ENCODE peak calls at places on chromosomes 12 and 14, in five cellular contexts. Y is stomach, F is ovary, B is H1, N is gastrocnemius medialis. M is an unnamed sample.

GRCh38 chr12:105064564-105065222 is 19.6 kb downstream of the ALDH1L2 start:
- DNase-seq in Y (no peak), F (no peak), B (no peak), N (no peak), M (no peak)

GRCh38 chr12:20270557-20270956 is 97.8 kb upstream of the PDE3A start:
- DNase-seq in Y (no peak), F (no peak), B (no peak), N (no peak), M (no peak)

GRCh38 chr14:59677771-59678211 is 101.2 kb upstream of the CCDC175 start:
- DNase-seq in Y (no peak), F (no peak), B (no peak), N (no peak), M (no peak)

GRCh38 chr12:4518106-4518728 is 20.5 kb upstream of the RAD51AP1 start:
- DNase-seq in Y (no peak), F (no peak), B (no peak), N (no peak), M (no peak)

GRCh38 chr12:30909088-30909688 is 17.4 kb upstream of the TSPAN11 start:
- DNase-seq in Y (no peak), F (no peak), B (no peak), N (no peak), M (no peak)

GRCh38 chr12:67810166-67810565 is 161.6 kb downstream of the DYRK2 start:
- DNase-seq in Y (no peak), F (no peak), B (no peak), N (no peak), M (no peak)

GRCh38 chr12:30795660-30796507 is 41.1 kb upstream of the CAPRIN2 start:
- DNase-seq in Y (peak; percentile 37), F (peak; percentile 47), B (no peak), N (peak; percentile 27), M (peak; percentile 34)

GRCh38 chr14:60092516-60092915 is 793 bp downstream of the PCNX4 start:
- DNase-seq in Y (no peak), F (no peak), B (no peak), N (peak; percentile 24), M (peak; percentile 44)

GRCh38 chr14:97415907-97416306 is 618.7 kb downstream of the VRK1 start:
- DNase-seq in Y (no peak), F (no peak), B (no peak), N (no peak), M (no peak)

GRCh38 chr12:22494319-22494718 is 50.0 kb downstream of the C2CD5 start:
- DNase-seq in Y (no peak), F (no peak), B (no peak), N (no peak), M (no peak)

GRCh38 chr14:68686212-68686478 is 106.7 kb downstream of the ZFP36L1 start:
- DNase-seq in Y (no peak), F (no peak), B (no peak), N (no peak), M (no peak)

GRCh38 chr12:2640709-2641108 is 154.1 kb upstream of the FKBP4 start:
- DNase-seq in Y (peak; percentile 33), F (no peak), B (no peak), N (no peak), M (no peak)

GRCh38 chr14:36870776-36871175 is 209.1 kb downstream of the PAX9 start:
- DNase-seq in Y (no peak), F (no peak), B (no peak), N (no peak), M (no peak)

GRCh38 chr12:22626429-22626828 is 1.5 kb downstream of the ETNK1 start:
- DNase-seq in Y (no peak), F (no peak), B (no peak), N (no peak), M (peak; percentile 51)

GRCh38 chr14:61812347-61813100 is 50.3 kb downstream of the SNAPC1 start:
- DNase-seq in Y (no peak), F (no peak), B (no peak), N (no peak), M (no peak)

GRCh38 chr14:102578821-102579220 is 13.6 kb upstream of the RCOR1 start:
- DNase-seq in Y (no peak), F (no peak), B (no peak), N (no peak), M (no peak)

GRCh38 chr12:107903377-107904061 is 129.0 kb downstream of the ASCL4 start:
- DNase-seq in Y (peak; percentile 76), F (no peak), B (no peak), N (no peak), M (peak; percentile 93)
- TF ChIP-seq POLR2A in Y (no peak), F (no peak), B (peak; percentile 70), N (no peak), M (no peak)

DNA sequence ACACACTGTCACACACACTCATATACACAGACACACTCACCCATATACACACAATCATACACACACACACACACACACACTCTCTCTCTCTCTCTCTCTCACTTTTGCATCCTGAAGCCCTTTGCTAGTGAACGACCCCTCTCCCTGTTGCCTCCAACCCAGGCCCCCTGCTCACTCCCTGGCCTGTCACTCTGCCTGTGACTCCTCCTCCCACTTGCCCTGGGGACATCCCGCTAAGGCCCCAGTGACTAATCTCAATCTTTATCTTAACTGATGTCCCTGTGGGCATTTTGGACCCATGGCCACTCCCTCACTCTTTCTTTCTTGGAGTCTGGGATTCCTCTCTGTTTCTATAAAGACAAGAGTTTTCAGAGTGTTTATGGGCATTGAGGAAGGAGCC is 10.9 kb upstream of the DLK1 start:
- DNase-seq in Y (no peak), F (no peak), B (no peak), N (no peak), M (no peak)
- H3K27me3 ChIP-seq in Y (no peaks in the 10 kb centered on the region), F (no peaks in the 10 kb centered on the region), B (no peaks in the 10 kb centered on the region), N (peaks cover 2% of the 10 kb centered on the region), M (no peaks in the 10 kb centered on the region)

GRCh38 chr12:6603095-6603567 is 4.0 kb downstream of the CHD4 start:
- DNase-seq in Y (no peak), F (no peak), B (no peak), N (peak; percentile 61), M (peak; percentile 43)
- H3K27ac ChIP-seq in Y (peak overlapping the region; percentile 98), F (no peak overlapping the region), B (no peak overlapping the region), N (peak overlapping the region; percentile 27), M (no peak overlapping the region)

GRCh38 chr12:124913474-124914391 is 717 bp downstream of the UBC start:
- DNase-seq in Y (peak; percentile 91), F (peak; percentile 74), B (no peak), N (peak; percentile 92), M (peak; percentile 94)
- TF ChIP-seq POLR2A in Y (no peak), F (no peak), B (no peak), N (no peak), M (no peak)

GRCh38 chr12:25236190-25236589 is 14.5 kb downstream of the KRAS start:
- DNase-seq in Y (no peak), F (no peak), B (no peak), N (no peak), M (no peak)

GRCh38 chr12:25241171-25242020 is 9.3 kb downstream of the KRAS start:
- DNase-seq in Y (no peak), F (no peak), B (no peak), N (no peak), M (no peak)

DNA sequence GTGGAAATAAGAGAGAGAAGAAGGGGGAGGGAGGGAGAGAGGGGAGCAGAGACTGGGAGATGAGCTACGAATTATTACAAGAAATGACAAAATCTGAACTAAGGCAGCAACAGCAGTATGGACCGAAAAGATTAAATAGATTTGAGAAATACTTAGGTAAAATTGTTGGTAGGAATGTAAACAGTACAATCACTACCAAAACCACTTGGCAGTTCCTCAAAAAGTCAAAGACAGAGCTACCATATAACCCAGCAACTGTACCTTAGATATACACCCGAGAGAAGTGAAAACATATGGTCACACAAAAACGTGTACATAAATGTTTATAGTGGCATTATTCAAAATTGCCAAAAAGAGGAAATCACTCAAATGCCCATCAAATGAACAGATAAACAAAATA is 14.1 kb downstream of the KRAS start:
- DNase-seq in Y (no peak), F (no peak), B (no peak), N (no peak), M (no peak)
- H3K27me3 ChIP-seq in Y (no peaks in the 10 kb centered on the region), F (no peaks in the 10 kb centered on the region), B (no peaks in the 10 kb centered on the region), N (no peaks in the 10 kb centered on the region), M (no peaks in the 10 kb centered on the region)

DNA sequence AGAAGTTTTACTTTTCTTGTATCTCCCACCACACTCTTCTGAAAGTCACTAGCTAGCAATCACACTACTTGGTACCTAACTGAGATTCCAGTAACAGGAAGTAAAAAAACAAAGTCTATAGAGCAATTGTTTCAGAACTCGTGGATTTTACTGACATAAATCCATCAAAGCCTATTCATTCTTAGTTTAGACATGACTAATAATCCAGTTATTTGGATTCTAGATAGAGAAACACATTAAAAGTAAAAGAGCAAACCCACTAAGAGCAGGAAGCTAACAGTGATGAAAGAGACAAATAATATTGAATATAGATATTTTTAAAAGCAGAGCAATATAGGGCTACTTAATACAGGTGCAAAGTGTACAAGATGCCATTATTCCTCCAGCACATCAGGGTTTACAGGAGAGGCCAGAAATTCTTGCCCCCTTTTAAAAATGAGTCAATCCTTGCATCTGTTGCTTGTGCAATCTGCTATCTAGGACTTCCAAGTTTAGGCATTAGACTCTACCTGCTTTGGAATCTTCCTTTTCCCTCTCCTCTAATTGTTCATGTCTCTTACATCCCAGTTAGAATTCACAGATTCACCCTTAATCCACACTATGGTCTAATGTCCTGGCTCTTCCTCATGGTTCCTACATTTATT is 6.0 kb downstream of the HEATR5A start:
- DNase-seq in Y (no peak), F (no peak), B (no peak), N (no peak), M (no peak)
- H3K27ac ChIP-seq in Y (no peak overlapping the region), F (no peak overlapping the region), B (no peak overlapping the region), N (no peak overlapping the region), M (no peak overlapping the region)

DNA sequence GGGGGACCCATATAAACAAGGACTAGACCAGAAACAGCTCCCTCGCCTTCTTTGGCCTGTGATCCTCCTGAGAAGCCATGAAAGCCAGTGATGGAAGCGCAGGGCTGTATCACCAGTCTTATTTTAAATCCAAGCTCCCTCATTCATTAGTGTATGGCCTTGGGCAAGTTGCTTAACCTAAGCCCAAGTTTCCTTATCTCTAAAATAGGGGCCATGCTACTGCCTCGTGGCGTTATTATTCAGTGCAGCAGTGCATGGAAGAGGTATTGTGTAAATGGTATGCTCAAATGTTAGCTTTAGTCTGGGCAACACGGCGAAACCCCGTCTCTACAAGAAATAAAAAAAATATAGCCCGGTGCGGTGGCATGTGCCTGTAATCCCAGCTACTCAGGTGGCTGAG is 9.9 kb downstream of the ESPL1 start:
- DNase-seq in Y (no peak), F (no peak), B (no peak), N (no peak), M (no peak)
- TF ChIP-seq POLR2A in Y (no peak), F (no peak), B (no peak), N (no peak), M (no peak)

DNA sequence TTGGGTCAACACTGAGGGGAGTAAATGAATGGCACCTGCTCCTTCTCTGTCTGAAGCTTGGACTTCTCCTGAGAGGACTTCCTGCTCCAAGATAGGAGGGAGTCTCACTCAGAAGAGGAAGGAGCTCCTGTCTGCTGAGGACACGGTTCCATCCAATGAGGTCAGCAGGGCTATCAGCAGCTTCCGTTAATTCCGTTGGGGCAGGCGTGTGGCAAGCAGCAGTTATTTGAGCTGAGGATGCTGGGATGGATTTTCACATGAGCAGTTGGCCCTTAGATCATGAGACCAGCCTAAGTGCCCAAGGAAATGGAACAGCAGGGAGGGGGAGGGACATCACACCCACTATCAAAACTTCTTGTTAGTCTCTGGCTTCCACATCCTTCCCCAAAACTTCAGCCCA is 159.0 kb upstream of the PZP start:
- DNase-seq in Y (no peak), F (no peak), B (no peak), N (no peak), M (no peak)
- H3K27me3 ChIP-seq in Y (no peaks in the 10 kb centered on the region), F (no peaks in the 10 kb centered on the region), B (no peaks in the 10 kb centered on the region), N (no peaks in the 10 kb centered on the region), M (no peaks in the 10 kb centered on the region)

M was measured in testis.